ENCODE peak calls at places on chromosomes 16 and 17, in ten cellular contexts. O is NCI-H524; C is anterior cingulate cortex; N is uterus; W is Calu3; K is activated CD4-positive, CD25-positive, alpha-beta regulatory T cell treated with anti-CD3 and anti-CD28 coated beads, Interleukin-2, amount 50 U/mL, for 16 hours; J is A172; E is activated CD8-positive, alpha-beta T cell treated with anti-CD3 and anti-CD28 coated beads for 36 hours; I is activated T-cell treated with anti-CD3 and anti-CD28 coated beads for 1 hour; U is CD8-positive, alpha-beta T cell. A is an unnamed sample.

GRCh38 chr16:10736926-10737625 is 6.6 kb upstream of the NUBP1 start:
- DNase-seq in O (peak), C (no peak), N (peak), W (peak), K (peak), J (peak), E (peak), I (peak), U (peak), A (peak)

GRCh38 chr16:76837872-76838271 is 353.1 kb upstream of the MON1B start:
- DNase-seq in O (no peak), C (no peak), N (no peak), W (peak), K (no peak), J (no peak), E (no peak), I (no peak), U (no peak), A (no peak)

GRCh38 chr16:2895813-2896212 is 12.8 kb downstream of the FLYWCH2 start:
- DNase-seq in O (no peak), C (no peak), N (no peak), W (no peak), K (no peak), J (peak), E (no peak), I (no peak), U (no peak), A (no peak)

GRCh38 chr16:23182675-23183485 is at the start of gene SCNN1G:
- DNase-seq in O (peak), C (no peak), N (no peak), W (peak), K (no peak), J (no peak), E (no peak), I (no peak), U (no peak), A (no peak)

GRCh38 chr17:1977583-1978395 is 47.3 kb downstream of the RTN4RL1 start:
- DNase-seq in O (peak), C (no peak), N (no peak), W (no peak), K (no peak), J (no peak), E (peak), I (no peak), U (no peak), A (no peak)

GRCh38 chr16:2937170-2937569 is 25.4 kb downstream of the FLYWCH1 start:
- DNase-seq in O (no peak), C (no peak), N (no peak), W (no peak), K (no peak), J (no peak), E (no peak), I (no peak), U (no peak), A (no peak)

GRCh38 chr17:35931794-35932419 is 1.3 kb upstream of the RDM1 start:
- DNase-seq in O (no peak), C (no peak), N (no peak), W (no peak), K (no peak), J (peak), E (no peak), I (no peak), U (no peak), A (no peak)

GRCh38 chr16:58197314-58198012 is 443 bp downstream of the CSNK2A2 start:
- DNase-seq in O (peak), C (no peak), N (no peak), W (peak), K (no peak), J (no peak), E (peak), I (no peak), U (no peak), A (no peak)

GRCh38 chr17:39485555-39485954 is 24.3 kb downstream of the CDK12 start:
- DNase-seq in O (no peak), C (no peak), N (no peak), W (peak), K (no peak), J (peak), E (no peak), I (no peak), U (no peak), A (no peak)

A was measured in activated gamma-delta T cell treated with Interleukin-2 at 50 U/mL for 16 hours.